ENCODE peak calls at places on chromosomes 7 and 10, in seven cellular contexts. K is iris pigment epithelial cell, Y is left lung, P is NCI-H1694 treated with DMSO at 0.1 percent for 48 hours, U is Calu3, O is left kidney, A is RWPE1. V is an unnamed sample.

GRCh38 chr10:100656479-100656878 is 88.9 kb upstream of the PAX2 start:
- DNase-seq in U (peak), A (peak), K (peak), O (peak), P (peak), Y (no peak), V (no peak)

GRCh38 chr10:38070501-38070900 is 23.6 kb upstream of the ZNF37A start:
- DNase-seq in A (no peak), U (no peak), Y (no peak), P (no peak), O (no peak), K (no peak), V (no peak)

GRCh38 chr7:124908258-124908657 is 21.4 kb downstream of the POT1 start:
- DNase-seq in U (no peak), P (no peak), K (peak), Y (no peak), A (no peak), O (no peak), V (no peak)

GRCh38 chr10:95394161-95394880 is 103.5 kb upstream of the PDLIM1 start:
- DNase-seq in Y (no peak), K (no peak), A (peak), O (no peak), P (peak), U (peak), V (no peak)

GRCh38 chr7:98569606-98570337 is 47.3 kb upstream of the NPTX2 start:
- DNase-seq in A (no peak), Y (no peak), U (peak), P (no peak), K (no peak), O (no peak), V (peak)

GRCh38 chr10:71486465-71487114 is 89.9 kb downstream of the CDH23 start:
- DNase-seq in P (peak), A (no peak), U (peak), O (peak), Y (peak), K (peak), V (no peak)

GRCh38 chr10:75655791-75656451 is 224.5 kb downstream of the LRMDA start:
- DNase-seq in O (no peak), P (no peak), K (peak), A (no peak), U (no peak), Y (no peak), V (no peak)

GRCh38 chr10:131649609-131650008 is 251.2 kb upstream of the PPP2R2D start:
- DNase-seq in K (no peak), O (no peak), U (no peak), P (no peak), Y (no peak), A (no peak), V (no peak)

GRCh38 chr10:12320892-12321291 is 28.5 kb upstream of the CAMK1D start:
- DNase-seq in P (no peak), Y (no peak), O (no peak), U (no peak), K (no peak), A (no peak), V (no peak)

V was measured in anterior cingulate cortex.